ENCODE peak calls at places on chromosomes 12 and 14, in six cellular contexts. One of them, this sample, is unnamed.
A peak's percentile ranks its signal among the peaks of the same experiment; 100 is the strongest.

GRCh38 chr14:68089146-68089715 is 269.7 kb downstream of the RAD51B start:
- DNase-seq in fibroblast of mammary gland: peak; percentile 74
- DNase-seq in astrocyte: peak; percentile 88
- DNase-seq in brain microvascular endothelial cell: peak; percentile 43
- DNase-seq in lower leg skin: no peak
- DNase-seq in HepG2: no peak
- DNase-seq in this sample: no peak

GRCh38 chr14:65901595-65901994 is 489.1 kb downstream of the FUT8 start:
- DNase-seq in fibroblast of mammary gland: no peak
- DNase-seq in astrocyte: no peak
- DNase-seq in brain microvascular endothelial cell: no peak
- DNase-seq in lower leg skin: no peak
- DNase-seq in HepG2: no peak
- DNase-seq in this sample: no peak

GRCh38 chr14:91521058-91521721 is 11.1 kb upstream of the PPP4R3A start:
- DNase-seq in fibroblast of mammary gland: no peak
- DNase-seq in astrocyte: no peak
- DNase-seq in brain microvascular endothelial cell: no peak
- DNase-seq in lower leg skin: no peak
- DNase-seq in HepG2: no peak
- DNase-seq in this sample: no peak

GRCh38 chr14:46250113-46250703 is 401.4 kb downstream of the RPL10L start:
- DNase-seq in fibroblast of mammary gland: peak; percentile 37
- DNase-seq in astrocyte: no peak
- DNase-seq in brain microvascular endothelial cell: peak; percentile 45
- DNase-seq in lower leg skin: no peak
- DNase-seq in HepG2: peak; percentile 2
- DNase-seq in this sample: no peak

GRCh38 chr14:80100681-80101080 is 110.6 kb downstream of the DIO2 start:
- DNase-seq in fibroblast of mammary gland: no peak
- DNase-seq in astrocyte: no peak
- DNase-seq in brain microvascular endothelial cell: no peak
- DNase-seq in lower leg skin: no peak
- DNase-seq in HepG2: no peak
- DNase-seq in this sample: no peak

GRCh38 chr12:32502693-32503510 is 103.5 kb downstream of the FGD4 start:
- DNase-seq in fibroblast of mammary gland: peak; percentile 88
- DNase-seq in astrocyte: peak; percentile 18
- DNase-seq in brain microvascular endothelial cell: no peak
- DNase-seq in lower leg skin: peak; percentile 64
- DNase-seq in HepG2: no peak
- DNase-seq in this sample: no peak

GRCh38 chr12:62021808-62022207 is 238.4 kb upstream of the USP15 start:
- DNase-seq in fibroblast of mammary gland: no peak
- DNase-seq in astrocyte: no peak
- DNase-seq in brain microvascular endothelial cell: no peak
- DNase-seq in lower leg skin: no peak
- DNase-seq in HepG2: peak; percentile 12
- DNase-seq in this sample: no peak

GRCh38 chr14:81200041-81200440 is 20.7 kb downstream of the GTF2A1 start:
- DNase-seq in fibroblast of mammary gland: no peak
- DNase-seq in astrocyte: no peak
- DNase-seq in brain microvascular endothelial cell: no peak
- DNase-seq in lower leg skin: no peak
- DNase-seq in HepG2: no peak
- DNase-seq in this sample: no peak

GRCh38 chr12:12229556-12230092 is 37.2 kb downstream of the LRP6 start:
- DNase-seq in fibroblast of mammary gland: peak; percentile 32
- DNase-seq in astrocyte: no peak
- DNase-seq in brain microvascular endothelial cell: no peak
- DNase-seq in lower leg skin: no peak
- DNase-seq in HepG2: no peak
- DNase-seq in this sample: no peak

GRCh38 chr14:74698471-74698870 is 14.4 kb downstream of the AREL1 start:
- DNase-seq in fibroblast of mammary gland: no peak
- DNase-seq in astrocyte: no peak
- DNase-seq in brain microvascular endothelial cell: no peak
- DNase-seq in lower leg skin: no peak
- DNase-seq in HepG2: no peak
- DNase-seq in this sample: no peak

GRCh38 chr14:101460521-101460920 is 100.8 kb upstream of the DIO3 start:
- DNase-seq in fibroblast of mammary gland: no peak
- DNase-seq in astrocyte: no peak
- DNase-seq in brain microvascular endothelial cell: no peak
- DNase-seq in lower leg skin: no peak
- DNase-seq in HepG2: no peak
- DNase-seq in this sample: no peak

GRCh38 chr12:23893611-23894010 is 55.9 kb downstream of the SOX5 start:
- DNase-seq in fibroblast of mammary gland: no peak
- DNase-seq in astrocyte: peak; percentile 49
- DNase-seq in brain microvascular endothelial cell: no peak
- DNase-seq in lower leg skin: no peak
- DNase-seq in HepG2: no peak
- DNase-seq in this sample: no peak

GRCh38 chr14:65927871-65928270 is 515.3 kb downstream of the FUT8 start:
- DNase-seq in fibroblast of mammary gland: no peak
- DNase-seq in astrocyte: no peak
- DNase-seq in brain microvascular endothelial cell: no peak
- DNase-seq in lower leg skin: no peak
- DNase-seq in HepG2: no peak
- DNase-seq in this sample: no peak

GRCh38 chr12:17489452-17489851 is 600.5 kb downstream of the RERGL start:
- DNase-seq in fibroblast of mammary gland: no peak
- DNase-seq in astrocyte: no peak
- DNase-seq in brain microvascular endothelial cell: no peak
- DNase-seq in lower leg skin: no peak
- DNase-seq in HepG2: no peak
- DNase-seq in this sample: no peak

GRCh38 chr12:88801227-88802225 is 221.3 kb upstream of the KITLG start:
- DNase-seq in fibroblast of mammary gland: no peak
- DNase-seq in astrocyte: no peak
- DNase-seq in brain microvascular endothelial cell: peak; percentile 4
- DNase-seq in lower leg skin: no peak
- DNase-seq in HepG2: no peak
- DNase-seq in this sample: no peak

GRCh38 chr12:71582925-71583324 is 80.7 kb downstream of the ZFC3H1 start:
- DNase-seq in fibroblast of mammary gland: no peak
- DNase-seq in astrocyte: no peak
- DNase-seq in brain microvascular endothelial cell: no peak
- DNase-seq in lower leg skin: no peak
- DNase-seq in HepG2: no peak
- DNase-seq in this sample: no peak

GRCh38 chr12:112130461-112130998 is 5.2 kb downstream of the TRAFD1 start:
- DNase-seq in fibroblast of mammary gland: no peak
- DNase-seq in astrocyte: no peak
- DNase-seq in brain microvascular endothelial cell: no peak
- DNase-seq in lower leg skin: no peak
- DNase-seq in HepG2: no peak
- DNase-seq in this sample: no peak

GRCh38 chr12:3049176-3049575 is 28.0 kb upstream of the TSPAN9 start:
- DNase-seq in fibroblast of mammary gland: no peak
- DNase-seq in astrocyte: no peak
- DNase-seq in brain microvascular endothelial cell: no peak
- DNase-seq in lower leg skin: no peak
- DNase-seq in HepG2: no peak
- DNase-seq in this sample: peak; percentile 30

GRCh38 chr12:50142993-50143392 is 24.2 kb downstream of the CERS5 start:
- DNase-seq in fibroblast of mammary gland: no peak
- DNase-seq in astrocyte: no peak
- DNase-seq in brain microvascular endothelial cell: no peak
- DNase-seq in lower leg skin: no peak
- DNase-seq in HepG2: no peak
- DNase-seq in this sample: no peak

GRCh38 chr12:50162225-50162624 is 4.9 kb downstream of the CERS5 start:
- DNase-seq in fibroblast of mammary gland: peak; percentile 47
- DNase-seq in astrocyte: peak; percentile 21
- DNase-seq in brain microvascular endothelial cell: no peak
- DNase-seq in lower leg skin: no peak
- DNase-seq in HepG2: no peak
- DNase-seq in this sample: no peak

GRCh38 chr12:13981296-13981962 is at the start of gene GRIN2B:
- DNase-seq in fibroblast of mammary gland: peak; percentile 1
- DNase-seq in astrocyte: no peak
- DNase-seq in brain microvascular endothelial cell: no peak
- DNase-seq in lower leg skin: no peak
- DNase-seq in HepG2: no peak
- DNase-seq in this sample: no peak

DNA sequence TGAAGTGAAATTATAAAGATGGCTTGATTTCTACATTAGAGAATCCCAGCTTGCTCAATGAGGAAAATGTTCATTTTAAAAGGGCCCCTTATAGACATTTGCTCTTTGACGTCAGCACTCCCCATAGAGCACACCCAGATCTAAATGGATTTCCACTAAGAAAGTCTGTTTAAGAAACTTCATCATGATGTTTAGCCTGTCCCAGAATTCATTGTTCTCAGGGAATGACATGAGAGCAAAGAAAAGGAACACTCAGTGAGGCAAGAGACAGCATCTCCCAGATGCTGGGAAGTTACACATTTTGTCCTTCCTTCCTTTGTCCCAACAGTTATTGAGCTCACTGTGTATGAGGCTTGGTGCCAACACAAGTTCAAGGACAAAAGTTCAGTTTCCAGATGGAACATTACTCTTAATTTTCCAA is 4.9 kb downstream of the PHLDA1 start:
- DNase-seq in fibroblast of mammary gland: peak; percentile 83
- DNase-seq in astrocyte: no peak
- DNase-seq in brain microvascular endothelial cell: peak; percentile 35
- DNase-seq in lower leg skin: no peak
- DNase-seq in HepG2: peak; percentile 61
- DNase-seq in this sample: no peak
- H3K4me3 ChIP-seq in fibroblast of mammary gland: no peak overlapping the region
- H3K4me3 ChIP-seq in astrocyte: peak overlapping the region; percentile 13
- H3K4me3 ChIP-seq in brain microvascular endothelial cell: peak overlapping the region; percentile 99
- H3K4me3 ChIP-seq in lower leg skin: no peak overlapping the region
- H3K4me3 ChIP-seq in HepG2: no peak overlapping the region
- H3K4me3 ChIP-seq in this sample: no peak overlapping the region

DNA sequence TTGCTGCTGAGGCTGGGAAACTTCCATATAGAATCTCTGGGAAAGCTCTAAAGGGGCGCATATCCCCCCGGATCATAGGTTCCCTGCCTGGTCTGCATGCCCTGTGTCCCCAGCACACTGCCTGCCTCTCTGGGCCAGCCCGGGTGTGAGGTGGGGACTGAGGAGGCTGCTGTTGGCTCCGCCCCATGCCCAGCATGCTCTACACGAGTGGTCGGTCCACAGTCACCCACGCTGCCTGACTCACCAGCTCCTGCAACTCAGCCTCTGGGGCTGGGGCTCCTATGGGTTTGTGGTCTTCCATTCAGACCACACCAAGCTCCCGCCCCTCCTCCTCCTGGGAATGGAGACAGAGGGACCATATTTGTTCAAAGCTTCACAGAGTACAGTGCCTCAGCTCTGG is 88.5 kb upstream of the ANO2 start:
- DNase-seq in fibroblast of mammary gland: no peak
- DNase-seq in astrocyte: peak; percentile 12
- DNase-seq in brain microvascular endothelial cell: no peak
- DNase-seq in lower leg skin: no peak
- DNase-seq in HepG2: no peak
- DNase-seq in this sample: no peak
- H3K4me3 ChIP-seq in fibroblast of mammary gland: no peak overlapping the region
- H3K4me3 ChIP-seq in astrocyte: no peak overlapping the region
- H3K4me3 ChIP-seq in brain microvascular endothelial cell: no peak overlapping the region
- H3K4me3 ChIP-seq in lower leg skin: no peak overlapping the region
- H3K4me3 ChIP-seq in HepG2: no peak overlapping the region
- H3K4me3 ChIP-seq in this sample: no peak overlapping the region

DNA sequence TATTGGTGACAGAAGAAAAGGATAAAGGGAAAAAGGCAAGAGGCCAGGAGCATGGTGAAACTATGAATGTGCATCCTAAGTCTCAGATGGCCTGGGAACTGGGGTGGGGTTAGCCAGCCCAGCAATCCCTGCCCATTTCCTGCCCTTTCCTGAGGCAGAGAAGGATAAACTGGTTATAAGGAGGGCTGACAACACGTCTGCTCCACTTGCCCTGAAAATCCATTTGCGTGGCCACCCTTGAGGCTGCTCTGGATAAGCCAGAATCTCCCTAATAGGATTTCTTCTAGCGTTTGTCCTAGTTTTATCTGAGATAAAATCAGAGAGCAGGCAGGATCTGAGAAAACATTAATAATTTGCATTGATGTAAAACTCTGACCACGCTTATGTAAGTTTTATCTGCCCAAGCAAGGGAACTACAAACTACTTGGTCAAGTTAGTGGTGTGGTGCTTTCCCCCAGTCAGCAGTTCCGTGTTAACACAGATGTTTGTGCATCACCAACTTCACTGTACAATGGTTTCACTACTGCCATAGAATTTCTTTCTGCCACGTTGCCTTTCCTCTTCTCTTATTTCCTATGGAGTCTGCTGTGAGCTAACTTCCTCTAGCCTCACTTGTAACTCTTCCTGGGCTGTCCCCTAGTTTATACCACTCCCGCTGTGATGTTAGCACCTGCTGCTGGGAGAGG is 392.7 kb downstream of the RPS29 start:
- DNase-seq in fibroblast of mammary gland: no peak
- DNase-seq in astrocyte: no peak
- DNase-seq in brain microvascular endothelial cell: no peak
- DNase-seq in lower leg skin: no peak
- DNase-seq in HepG2: no peak
- DNase-seq in this sample: no peak
- H3K4me3 ChIP-seq in fibroblast of mammary gland: no peak overlapping the region
- H3K4me3 ChIP-seq in astrocyte: no peak overlapping the region
- H3K4me3 ChIP-seq in brain microvascular endothelial cell: no peak overlapping the region
- H3K4me3 ChIP-seq in lower leg skin: no peak overlapping the region
- H3K4me3 ChIP-seq in HepG2: no peak overlapping the region
- H3K4me3 ChIP-seq in this sample: no peak overlapping the region

DNA sequence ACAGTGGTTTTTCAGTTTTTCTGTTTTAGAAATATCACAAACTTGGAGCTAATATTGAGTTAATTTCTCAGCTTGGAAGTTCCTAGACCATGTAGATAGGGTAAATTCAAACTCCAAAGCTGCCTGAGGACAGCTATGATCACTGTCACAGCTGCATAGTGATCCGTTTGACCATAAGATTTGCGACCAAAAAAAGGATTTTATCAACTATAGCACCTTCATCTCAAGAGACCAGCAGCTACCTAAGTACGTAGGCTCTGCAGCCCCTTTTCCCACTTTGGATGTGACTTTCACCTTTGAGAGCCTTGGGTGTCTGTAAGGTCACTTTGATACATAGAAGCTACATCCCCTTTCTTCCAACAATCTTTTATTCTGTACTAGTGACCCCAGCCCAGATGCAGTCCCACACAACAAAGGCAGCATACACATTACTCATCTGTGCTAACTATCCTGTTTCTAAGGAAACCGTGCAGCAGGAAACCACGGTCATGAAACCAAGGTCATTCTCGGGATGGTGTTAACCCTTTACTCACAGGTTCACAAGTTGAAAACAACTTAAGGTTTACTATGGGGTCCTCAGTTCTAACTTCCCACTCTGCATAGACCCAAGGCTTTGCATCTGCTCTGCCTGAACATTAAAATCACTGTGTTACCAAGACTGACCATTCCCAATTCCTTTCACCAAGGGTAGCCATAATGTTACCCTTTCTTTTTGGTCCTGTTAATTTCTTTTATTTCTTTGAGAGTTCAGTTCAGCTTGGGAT is 75.4 kb downstream of the IFT81 start:
- DNase-seq in fibroblast of mammary gland: peak; percentile 75
- DNase-seq in astrocyte: peak; percentile 84
- DNase-seq in brain microvascular endothelial cell: peak; percentile 93
- DNase-seq in lower leg skin: no peak
- DNase-seq in HepG2: peak; percentile 88
- DNase-seq in this sample: no peak
- H3K4me3 ChIP-seq in fibroblast of mammary gland: no peak overlapping the region
- H3K4me3 ChIP-seq in astrocyte: peak overlapping the region; percentile 45
- H3K4me3 ChIP-seq in brain microvascular endothelial cell: no peak overlapping the region
- H3K4me3 ChIP-seq in lower leg skin: no peak overlapping the region
- H3K4me3 ChIP-seq in HepG2: peak overlapping the region; percentile 47
- H3K4me3 ChIP-seq in this sample: no peak overlapping the region

GRCh38 chr14:29925106-29925722 is 2.4 kb downstream of the PRKD1 start:
- DNase-seq in fibroblast of mammary gland: peak; percentile 68
- DNase-seq in astrocyte: peak; percentile 83
- DNase-seq in brain microvascular endothelial cell: peak; percentile 9
- DNase-seq in lower leg skin: no peak
- DNase-seq in HepG2: no peak
- DNase-seq in this sample: no peak
- H3K4me3 ChIP-seq in fibroblast of mammary gland: peak overlapping the region; percentile 96
- H3K4me3 ChIP-seq in astrocyte: no peak overlapping the region
- H3K4me3 ChIP-seq in brain microvascular endothelial cell: no peak overlapping the region
- H3K4me3 ChIP-seq in lower leg skin: no peak overlapping the region
- H3K4me3 ChIP-seq in HepG2: no peak overlapping the region
- H3K4me3 ChIP-seq in this sample: peak overlapping the region; percentile 75